ENCODE peak calls at places on chromosome 7, in five cellular contexts. R is body of pancreas, V is right lobe of liver, H is GM12878, W is adrenal gland. U is an unnamed sample.
A peak's percentile ranks its signal among the peaks of the same experiment; 100 is the strongest.

GRCh38 chr7:136687693-136688322 is 180.6 kb upstream of the CHRM2 start:
- DNase-seq in R (peak; percentile 13), V (no peak), H (no peak), W (no peak), U (no peak)

GRCh38 chr7:50640779-50641178 is 75.6 kb upstream of the DDC start:
- DNase-seq in R (no peak), V (no peak), H (no peak), W (no peak), U (no peak)

GRCh38 chr7:17952387-17952786 is 12.1 kb upstream of the SNX13 start:
- DNase-seq in R (no peak), V (no peak), H (peak; percentile 62), W (no peak), U (no peak)

GRCh38 chr7:64636386-64636785 is 29.5 kb upstream of the ZNF107 start:
- DNase-seq in R (no peak), V (no peak), H (no peak), W (no peak), U (no peak)

GRCh38 chr7:2855386-2855785 is 11.3 kb upstream of the GNA12 start:
- DNase-seq in R (no peak), V (no peak), H (no peak), W (no peak), U (no peak)

GRCh38 chr7:26843696-26844095 is 20.7 kb downstream of the SKAP2 start:
- DNase-seq in R (no peak), V (no peak), H (no peak), W (no peak), U (no peak)

GRCh38 chr7:81618400-81619014 is 151.3 kb downstream of the HGF start:
- DNase-seq in R (no peak), V (no peak), H (no peak), W (no peak), U (no peak)

GRCh38 chr7:55065511-55066229 is 46.9 kb downstream of the EGFR start:
- DNase-seq in R (no peak), V (no peak), H (peak; percentile 38), W (peak; percentile 63), U (no peak)

GRCh38 chr7:105654095-105654686 is 72.9 kb upstream of the EFCAB10 start:
- DNase-seq in R (no peak), V (no peak), H (no peak), W (no peak), U (no peak)

GRCh38 chr7:102220929-102221850 is 65.5 kb upstream of the SH2B2 start:
- DNase-seq in R (no peak), V (no peak), H (no peak), W (no peak), U (no peak)

GRCh38 chr7:89223906-89224395 is 428.4 kb upstream of the TEX47 start:
- DNase-seq in R (no peak), V (no peak), H (no peak), W (no peak), U (no peak)

GRCh38 chr7:86947956-86948355 is 111.5 kb downstream of the ELAPOR2 start:
- DNase-seq in R (no peak), V (no peak), H (no peak), W (no peak), U (no peak)

GRCh38 chr7:136049117-136049516 is 72.0 kb upstream of the MTPN start:
- DNase-seq in R (no peak), V (no peak), H (no peak), W (no peak), U (no peak)

GRCh38 chr7:23299770-23300300 is 696 bp downstream of the MALSU1 start:
- DNase-seq in R (no peak), V (no peak), H (no peak), W (no peak), U (no peak)

GRCh38 chr7:104230606-104231005 is 22.8 kb upstream of the ORC5 start:
- DNase-seq in R (no peak), V (no peak), H (no peak), W (no peak), U (no peak)

GRCh38 chr7:2288986-2289611 is 25.1 kb downstream of the SNX8 start:
- DNase-seq in R (no peak), V (no peak), H (no peak), W (no peak), U (no peak)

GRCh38 chr7:57820477-57820876 is 370.5 kb downstream of the ZNF716 start:
- DNase-seq in R (no peak), V (no peak), H (no peak), W (no peak), U (no peak)
- H3K9me3 ChIP-seq in R (no peaks in the 10 kb centered on the region), V (no peaks in the 10 kb centered on the region), H (no peaks in the 10 kb centered on the region), W (no peaks in the 10 kb centered on the region), U (no peaks in the 10 kb centered on the region)

DNA sequence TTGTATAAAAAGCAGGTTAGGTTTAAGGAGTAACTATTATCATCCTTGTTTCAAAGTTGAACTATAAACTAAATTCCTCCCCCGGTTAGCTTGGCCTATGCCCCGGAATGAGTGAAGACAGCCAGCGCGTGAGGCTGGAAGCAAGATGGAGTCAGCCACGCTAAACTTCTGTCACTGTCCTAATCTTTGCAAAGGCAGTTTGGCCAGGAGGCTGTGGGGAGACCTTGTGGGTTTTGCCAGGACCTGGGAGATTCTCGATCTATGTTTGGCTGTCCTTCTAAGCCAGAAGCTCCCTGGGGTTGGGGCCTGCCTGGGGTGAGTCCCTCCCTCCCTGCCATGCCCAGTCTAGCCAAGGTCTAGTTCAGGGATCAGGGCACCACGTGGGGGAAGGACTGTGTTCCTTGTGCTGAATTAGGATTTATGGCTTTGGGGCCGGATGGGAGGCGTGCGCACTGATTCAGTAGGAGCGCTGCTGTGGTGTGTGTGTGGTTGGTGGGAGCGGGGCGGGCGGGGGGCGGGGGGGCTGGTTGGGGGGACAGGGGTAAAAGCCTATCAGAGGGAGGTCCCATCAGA is 872 bp upstream of the GTF2IRD1 start:
- DNase-seq in R (peak; percentile 50), V (peak; percentile 66), H (no peak), W (peak; percentile 94), U (peak; percentile 82)
- H3K4me3 ChIP-seq in R (no peak overlapping the region), V (peak overlapping the region; percentile 63), H (no peak overlapping the region), W (peak overlapping the region; percentile 86), U (peak overlapping the region; percentile 44)

GRCh38 chr7:100371561-100372171 is 1.6 kb upstream of the PILRA start:
- DNase-seq in R (no peak), V (no peak), H (no peak), W (no peak), U (no peak)
- TF ChIP-seq POLR2A in R (no peak), V (no peak), H (no peak), W (no peak), U (no peak)

GRCh38 chr7:158246272-158246959 is 341.2 kb downstream of the PTPRN2 start:
- DNase-seq in R (no peak), V (peak; percentile 22), H (no peak), W (no peak), U (no peak)
- H3K9me3 ChIP-seq in R (no peaks in the 10 kb centered on the region), V (no peaks in the 10 kb centered on the region), H (peaks cover 3% of the 10 kb centered on the region), W (no peaks in the 10 kb centered on the region), U (no peaks in the 10 kb centered on the region)

DNA sequence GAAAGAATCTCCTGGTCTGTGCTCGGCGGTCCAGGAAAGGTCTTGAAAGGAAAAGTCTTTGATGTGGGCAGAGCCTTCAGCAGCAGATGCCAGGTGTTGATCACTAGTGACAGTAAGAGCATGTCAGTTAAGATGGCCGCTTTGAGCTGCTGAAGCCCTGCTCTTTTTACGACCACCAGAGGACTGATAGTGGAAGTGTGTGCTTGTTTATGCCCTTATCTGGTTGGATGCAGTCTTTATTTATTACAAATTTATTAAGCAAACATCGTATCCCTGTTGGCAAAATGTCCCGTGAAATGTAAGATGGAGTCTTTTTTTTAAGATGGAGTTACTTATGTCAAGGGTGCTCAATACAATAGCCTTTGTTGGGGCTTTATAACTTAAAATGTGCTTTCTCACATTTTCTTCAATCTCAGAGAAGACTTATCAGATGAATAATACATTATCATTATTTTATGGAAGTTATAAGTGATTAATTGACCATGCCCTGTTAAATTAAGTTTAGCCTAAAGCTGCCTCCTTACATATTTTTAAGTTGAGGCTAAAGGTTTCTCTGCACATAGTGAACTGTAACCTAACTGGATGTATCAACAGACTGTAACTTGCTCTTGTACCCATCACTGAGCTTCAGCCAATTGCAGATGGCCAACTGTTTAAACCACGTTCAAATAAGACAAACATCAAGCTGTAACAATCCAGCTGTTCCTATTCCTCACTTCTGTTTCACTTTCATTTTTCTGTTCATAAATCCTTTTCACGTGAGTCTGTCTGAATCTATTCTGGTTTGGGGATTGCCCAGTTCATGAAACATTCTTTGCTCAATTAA is 97.4 kb upstream of the PIK3CG start:
- DNase-seq in R (no peak), V (no peak), H (no peak), W (no peak), U (no peak)
- H3K4me3 ChIP-seq in R (no peak overlapping the region), V (no peak overlapping the region), H (no peak overlapping the region), W (peak overlapping the region; percentile 22), U (no peak overlapping the region)

U was measured in ovary.